ENCODE peak calls at places on chromosomes 3 and 15, in ten cellular contexts. One of them, this sample, is unnamed.

GRCh38 chr3:133426721-133427120 is 26.9 kb downstream of the BFSP2 start:
- DNase-seq in epithelial cell of esophagus: peak
- DNase-seq in GM03348: peak
- DNase-seq in neural crest cell: no peak
- DNase-seq in Panc1: no peak
- DNase-seq in NCI-H2081 treated with DMSO at 0.1 percent for 48 hours: no peak
- DNase-seq in CD4-positive, alpha-beta memory T cell: no peak
- DNase-seq in NCI-H1092: no peak
- DNase-seq in KBM-7: peak
- DNase-seq in CD8-positive, alpha-beta memory T cell: no peak
- DNase-seq in this sample: no peak

GRCh38 chr15:47505712-47506542 is 211.4 kb upstream of the SEMA6D start:
- DNase-seq in neural crest cell: no peak
- DNase-seq in epithelial cell of esophagus: peak
- DNase-seq in CD8-positive, alpha-beta memory T cell: no peak
- DNase-seq in CD4-positive, alpha-beta memory T cell: no peak
- DNase-seq in GM03348: no peak
- DNase-seq in KBM-7: no peak
- DNase-seq in NCI-H1092: peak
- DNase-seq in Panc1: no peak
- DNase-seq in NCI-H2081 treated with DMSO at 0.1 percent for 48 hours: peak
- DNase-seq in this sample: no peak

GRCh38 chr15:41183580-41183979 is 47.0 kb downstream of the EXD1 start:
- DNase-seq in NCI-H1092: no peak
- DNase-seq in CD8-positive, alpha-beta memory T cell: no peak
- DNase-seq in KBM-7: no peak
- DNase-seq in CD4-positive, alpha-beta memory T cell: no peak
- DNase-seq in Panc1: no peak
- DNase-seq in GM03348: no peak
- DNase-seq in NCI-H2081 treated with DMSO at 0.1 percent for 48 hours: no peak
- DNase-seq in epithelial cell of esophagus: no peak
- DNase-seq in neural crest cell: no peak
- DNase-seq in this sample: no peak

GRCh38 chr15:39466428-39466827 is 114.5 kb upstream of the THBS1 start:
- DNase-seq in CD8-positive, alpha-beta memory T cell: no peak
- DNase-seq in KBM-7: no peak
- DNase-seq in CD4-positive, alpha-beta memory T cell: no peak
- DNase-seq in NCI-H1092: no peak
- DNase-seq in NCI-H2081 treated with DMSO at 0.1 percent for 48 hours: no peak
- DNase-seq in GM03348: peak
- DNase-seq in epithelial cell of esophagus: no peak
- DNase-seq in Panc1: no peak
- DNase-seq in neural crest cell: no peak
- DNase-seq in this sample: no peak

GRCh38 chr15:70535071-70535954 is 228.0 kb downstream of the UACA start:
- DNase-seq in CD8-positive, alpha-beta memory T cell: peak
- DNase-seq in neural crest cell: no peak
- DNase-seq in CD4-positive, alpha-beta memory T cell: peak
- DNase-seq in KBM-7: peak
- DNase-seq in GM03348: no peak
- DNase-seq in NCI-H2081 treated with DMSO at 0.1 percent for 48 hours: no peak
- DNase-seq in epithelial cell of esophagus: no peak
- DNase-seq in NCI-H1092: no peak
- DNase-seq in Panc1: no peak
- DNase-seq in this sample: no peak

GRCh38 chr3:72011495-72011894 is 226.5 kb upstream of the PROK2 start:
- DNase-seq in CD8-positive, alpha-beta memory T cell: no peak
- DNase-seq in NCI-H1092: no peak
- DNase-seq in KBM-7: no peak
- DNase-seq in GM03348: peak
- DNase-seq in Panc1: no peak
- DNase-seq in epithelial cell of esophagus: no peak
- DNase-seq in CD4-positive, alpha-beta memory T cell: no peak
- DNase-seq in neural crest cell: no peak
- DNase-seq in NCI-H2081 treated with DMSO at 0.1 percent for 48 hours: no peak
- DNase-seq in this sample: no peak

GRCh38 chr15:74821091-74821789 is 5.2 kb upstream of the CPLX3 start:
- DNase-seq in CD8-positive, alpha-beta memory T cell: no peak
- DNase-seq in GM03348: no peak
- DNase-seq in neural crest cell: no peak
- DNase-seq in NCI-H2081 treated with DMSO at 0.1 percent for 48 hours: no peak
- DNase-seq in KBM-7: no peak
- DNase-seq in Panc1: no peak
- DNase-seq in CD4-positive, alpha-beta memory T cell: no peak
- DNase-seq in epithelial cell of esophagus: peak
- DNase-seq in NCI-H1092: no peak
- DNase-seq in this sample: no peak

GRCh38 chr3:130963878-130964277 is 62.7 kb downstream of the ASTE1 start:
- DNase-seq in GM03348: peak
- DNase-seq in KBM-7: no peak
- DNase-seq in NCI-H1092: no peak
- DNase-seq in CD8-positive, alpha-beta memory T cell: no peak
- DNase-seq in Panc1: peak
- DNase-seq in CD4-positive, alpha-beta memory T cell: no peak
- DNase-seq in NCI-H2081 treated with DMSO at 0.1 percent for 48 hours: no peak
- DNase-seq in epithelial cell of esophagus: peak
- DNase-seq in neural crest cell: no peak
- DNase-seq in this sample: no peak

GRCh38 chr15:92637621-92638020 is 18.0 kb downstream of the FAM174B start:
- DNase-seq in NCI-H1092: peak
- DNase-seq in GM03348: no peak
- DNase-seq in epithelial cell of esophagus: no peak
- DNase-seq in NCI-H2081 treated with DMSO at 0.1 percent for 48 hours: no peak
- DNase-seq in CD4-positive, alpha-beta memory T cell: no peak
- DNase-seq in Panc1: no peak
- DNase-seq in neural crest cell: no peak
- DNase-seq in KBM-7: no peak
- DNase-seq in CD8-positive, alpha-beta memory T cell: no peak
- DNase-seq in this sample: no peak